ENCODE peak calls at places on chromosomes 1 and 21, in seven cellular contexts. M is neural crest cell, H is HFF-Myc, I is omental fat pad, C is pancreas, A is H9, D is A549. S is an unnamed sample.

GRCh38 chr1:59699227-59699847 is 115.4 kb upstream of the HOOK1 start:
- DNase-seq in D (peak), M (no peak), I (no peak), A (no peak), H (no peak), C (no peak), S (peak)

GRCh38 chr1:88773540-88774150 is 89.6 kb downstream of the PKN2 start:
- DNase-seq in C (no peak), I (no peak), A (no peak), M (no peak), D (no peak), H (peak), S (no peak)

GRCh38 chr1:33586795-33587194 is 114.3 kb downstream of the ZSCAN20 start:
- DNase-seq in D (no peak), M (no peak), H (no peak), I (no peak), A (no peak), C (no peak), S (no peak)

GRCh38 chr1:112527266-112528010 is 18.7 kb downstream of the WNT2B start:
- DNase-seq in H (no peak), C (no peak), I (no peak), A (no peak), D (no peak), M (no peak), S (no peak)

GRCh38 chr1:145967288-145967687 is 2.8 kb downstream of the POLR3GL start:
- DNase-seq in H (no peak), A (no peak), C (no peak), M (no peak), D (no peak), I (no peak), S (no peak)

GRCh38 chr1:241229216-241229615 is 127.8 kb downstream of the RGS7 start:
- DNase-seq in D (no peak), M (no peak), I (no peak), A (no peak), H (no peak), C (no peak), S (no peak)

GRCh38 chr1:20574686-20575543 is 14.0 kb upstream of the CDA start:
- DNase-seq in C (peak), I (peak), M (peak), H (peak), A (peak), D (peak), S (peak)

GRCh38 chr1:187911820-187912219 is 1083.1 kb downstream of the PLA2G4A start:
- DNase-seq in M (no peak), H (no peak), A (no peak), I (no peak), D (no peak), C (no peak), S (no peak)

GRCh38 chr1:219906924-219907771 is 21.2 kb downstream of the SLC30A10 start:
- DNase-seq in A (no peak), I (no peak), M (no peak), D (no peak), C (no peak), H (no peak), S (no peak)

GRCh38 chr1:114368560-114369255 is 142.3 kb downstream of the TRIM33 start:
- DNase-seq in I (no peak), D (no peak), H (no peak), M (no peak), A (no peak), C (no peak), S (no peak)

GRCh38 chr1:168626326-168626725 is 49.9 kb downstream of the XCL1 start:
- DNase-seq in D (no peak), I (no peak), C (no peak), H (no peak), A (no peak), M (no peak), S (no peak)

GRCh38 chr1:119742193-119742592 is 26.5 kb downstream of the HMGCS2 start:
- DNase-seq in A (no peak), H (no peak), I (no peak), M (no peak), D (no peak), C (no peak), S (no peak)

GRCh38 chr1:90561926-90562325 is 155.2 kb downstream of the BARHL2 start:
- DNase-seq in M (no peak), A (peak), I (no peak), H (no peak), D (no peak), C (no peak), S (no peak)

GRCh38 chr21:29726061-29726460 is 213.7 kb downstream of the GRIK1 start:
- DNase-seq in H (no peak), D (no peak), C (no peak), M (no peak), I (no peak), A (no peak), S (no peak)

GRCh38 chr1:58754683-58755467 is 29.0 kb downstream of the JUN start:
- DNase-seq in I (no peak), A (no peak), H (no peak), M (no peak), C (no peak), D (no peak), S (no peak)

GRCh38 chr1:182279724-182280506 is 111.7 kb downstream of the GLUL start:
- DNase-seq in H (no peak), C (no peak), I (no peak), A (peak), M (peak), D (no peak), S (peak)

GRCh38 chr1:29855761-29856160 is 619.4 kb downstream of the PTPRU start:
- DNase-seq in M (no peak), I (no peak), D (no peak), A (no peak), C (no peak), H (no peak), S (no peak)

GRCh38 chr1:109628540-109629321 is 9.1 kb downstream of the AMPD2 start:
- DNase-seq in H (no peak), I (no peak), A (no peak), D (no peak), C (no peak), M (no peak), S (no peak)

GRCh38 chr1:150365945-150366344 is 2.0 kb downstream of the RPRD2 start:
- DNase-seq in M (no peak), A (no peak), D (no peak), I (no peak), C (no peak), H (no peak), S (no peak)

GRCh38 chr1:213385806-213386324 is 334.8 kb downstream of the RPS6KC1 start:
- DNase-seq in C (no peak), H (no peak), M (no peak), D (no peak), A (no peak), I (no peak), S (no peak)

GRCh38 chr21:43304621-43305335 is 122.2 kb downstream of the SIK1 start:
- DNase-seq in M (no peak), A (no peak), D (no peak), C (no peak), H (no peak), I (no peak), S (no peak)

GRCh38 chr1:246532519-246532918 is 25.4 kb upstream of the SMYD3 start:
- DNase-seq in I (no peak), M (no peak), H (no peak), D (peak), A (no peak), C (no peak), S (no peak)
- TF ChIP-seq CTCF in I (no peak), M (peak), H (peak), D (no peak), A (peak), C (no peak), S (no peak)

GRCh38 chr1:2132222-2133038 is 62.1 kb downstream of the FAAP20 start:
- DNase-seq in A (peak), I (no peak), D (no peak), H (no peak), M (peak), C (peak), S (peak)
- TF ChIP-seq CTCF in A (peak), I (no peak), D (no peak), H (peak), M (peak), C (no peak), S (peak)

DNA sequence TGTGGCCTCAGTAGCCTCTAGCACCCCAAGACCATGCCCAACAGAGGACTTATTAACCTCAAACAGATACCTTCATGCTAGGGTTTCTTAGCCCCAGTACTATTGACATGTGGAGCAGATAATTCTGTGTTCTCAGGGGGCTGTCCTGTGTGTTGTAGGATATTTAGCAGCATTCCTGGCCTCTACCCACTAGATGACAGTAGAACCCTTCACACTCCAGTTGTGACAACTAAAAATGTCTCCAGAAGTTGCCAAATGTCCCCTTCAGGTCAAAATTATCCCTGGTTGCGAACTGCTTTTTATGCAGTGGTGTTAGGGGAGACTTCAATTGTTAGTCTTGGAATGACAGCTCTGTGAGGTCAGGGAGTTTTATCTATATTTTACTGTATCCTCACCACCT is 8.1 kb downstream of the KAZN start:
- DNase-seq in C (no peak), I (no peak), A (no peak), M (no peak), H (no peak), D (no peak), S (no peak)
- TF ChIP-seq CTCF in C (no peak), I (no peak), A (peak), M (peak), H (no peak), D (no peak), S (no peak)

GRCh38 chr1:46132529-46133180 is at the start of gene PIK3R3:
- DNase-seq in H (peak), D (peak), C (peak), M (peak), I (peak), A (peak), S (peak)
- TF ChIP-seq CTCF in H (no peak), D (no peak), C (no peak), M (no peak), I (no peak), A (no peak), S (no peak)

GRCh38 chr1:86085741-86086411 is 70.7 kb downstream of the COL24A1 start:
- DNase-seq in I (no peak), M (no peak), A (no peak), H (no peak), C (no peak), D (no peak), S (no peak)

GRCh38 chr1:86084998-86085397 is 71.6 kb downstream of the COL24A1 start:
- DNase-seq in I (no peak), H (no peak), C (no peak), A (no peak), D (no peak), M (no peak), S (no peak)

GRCh38 chr1:86082183-86082582 is 74.4 kb downstream of the COL24A1 start:
- DNase-seq in C (no peak), A (no peak), D (peak), H (no peak), M (no peak), I (no peak), S (no peak)
- TF ChIP-seq CTCF in C (no peak), A (peak), D (no peak), H (peak), M (peak), I (no peak), S (peak)

GRCh38 chr1:62727656-62728396 is 39.6 kb upstream of the DOCK7 start:
- DNase-seq in I (no peak), A (no peak), D (no peak), M (no peak), H (no peak), C (no peak), S (no peak)

GRCh38 chr1:62728963-62729362 is 40.8 kb upstream of the DOCK7 start:
- DNase-seq in I (no peak), A (no peak), D (no peak), C (no peak), H (no peak), M (no peak), S (no peak)

GRCh38 chr1:62735491-62736171 is 47.4 kb upstream of the DOCK7 start:
- DNase-seq in A (no peak), D (no peak), C (no peak), I (no peak), H (peak), M (no peak), S (no peak)

DNA sequence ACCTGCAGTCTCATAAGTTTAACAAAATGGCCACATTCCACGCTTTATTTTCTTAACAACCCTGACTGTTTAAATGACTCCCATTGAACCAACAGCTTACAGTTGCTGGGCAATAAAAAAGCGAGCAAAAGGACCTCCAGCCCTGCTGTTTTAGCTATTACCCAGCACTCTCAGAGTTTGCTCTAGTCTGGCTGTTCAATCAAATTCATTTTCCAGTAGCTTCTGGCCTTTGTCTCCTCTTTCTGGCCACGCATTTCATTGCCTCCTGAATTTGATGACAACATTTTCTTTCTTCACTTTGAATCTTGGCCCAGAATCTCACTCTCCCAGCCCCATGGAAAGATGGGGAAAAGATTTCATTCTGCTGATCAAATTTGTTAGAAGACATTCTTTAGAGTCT is 44.1 kb upstream of the DOCK7 start:
- DNase-seq in C (no peak), I (no peak), M (no peak), H (no peak), D (no peak), A (no peak), S (no peak)
- TF ChIP-seq CTCF in C (no peak), I (no peak), M (no peak), H (no peak), D (no peak), A (no peak), S (no peak)

DNA sequence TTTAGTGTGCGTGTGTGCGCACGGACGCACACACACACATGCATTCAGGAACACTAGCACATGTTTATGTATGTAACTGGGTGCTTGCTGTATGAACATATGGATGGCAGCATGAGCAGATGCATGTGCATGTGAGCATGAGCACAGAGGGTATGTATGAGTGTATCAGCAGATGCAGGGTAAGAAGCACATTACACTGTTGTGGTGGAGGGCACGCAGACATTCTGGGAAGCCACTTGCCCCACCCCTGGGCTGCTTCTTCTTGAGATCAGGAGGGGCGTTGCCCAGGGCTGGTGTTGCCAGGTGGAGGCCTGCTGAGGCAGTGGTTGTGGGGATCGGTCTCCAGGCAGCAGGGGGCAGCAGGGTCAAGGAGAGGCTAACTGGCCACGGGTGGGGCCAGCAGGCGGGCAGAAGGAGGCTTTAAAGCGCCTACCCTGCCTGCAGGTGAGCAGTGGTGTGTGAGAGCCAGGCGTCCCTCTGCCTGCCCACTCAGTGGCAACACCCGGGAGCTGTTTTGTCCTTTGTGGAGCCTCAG is 3.9 kb upstream of the P3R3URF start:
- DNase-seq in D (no peak), A (peak), M (no peak), I (no peak), C (no peak), H (no peak), S (peak)
- TF ChIP-seq CTCF in D (no peak), A (peak), M (no peak), I (no peak), C (no peak), H (no peak), S (no peak)

GRCh38 chr1:235635938-235636663 is 13.5 kb downstream of the GNG4 start:
- DNase-seq in A (no peak), I (no peak), D (no peak), M (no peak), C (no peak), H (no peak), S (no peak)

GRCh38 chr1:235632538-235633219 is 16.9 kb downstream of the GNG4 start:
- DNase-seq in A (no peak), D (no peak), I (no peak), C (no peak), H (no peak), M (no peak), S (no peak)

GRCh38 chr1:235633220-235633540 is 16.4 kb downstream of the GNG4 start:
- DNase-seq in I (no peak), A (no peak), H (no peak), C (no peak), M (no peak), D (no peak), S (no peak)

GRCh38 chr1:235628316-235629006 is 21.1 kb downstream of the GNG4 start:
- DNase-seq in I (no peak), D (no peak), C (no peak), H (no peak), A (no peak), M (no peak), S (no peak)

DNA sequence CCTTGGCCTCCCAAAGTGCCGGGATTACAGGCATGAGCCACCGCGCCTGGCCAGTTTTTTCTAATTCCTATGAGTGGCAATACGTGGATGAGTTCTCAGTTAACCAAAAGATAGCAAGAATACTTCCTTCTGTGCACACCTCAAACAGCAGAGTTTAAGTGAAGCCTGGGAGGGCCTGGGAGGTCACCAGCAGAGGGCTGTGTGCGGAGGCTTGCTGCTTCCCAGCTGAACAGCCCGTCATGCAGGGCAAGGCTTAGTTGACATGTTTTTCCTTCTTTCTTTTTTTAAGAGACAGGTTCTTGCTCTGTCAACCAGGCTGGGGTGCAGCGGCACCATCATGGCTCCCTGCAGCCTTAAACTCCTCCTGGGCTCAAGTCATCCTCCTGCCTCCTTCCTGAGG is 17.8 kb downstream of the GNG4 start:
- DNase-seq in M (no peak), I (no peak), C (no peak), H (no peak), A (no peak), D (no peak), S (no peak)
- TF ChIP-seq CTCF in M (peak), I (no peak), C (no peak), H (no peak), A (peak), D (no peak), S (no peak)

S was measured in endothelial cell.